ENCODE peak calls at places on chromosomes 13 and 19, in five cellular contexts. R is stimulated activated CD4-positive, alpha-beta T cell treated with anti-CD3 and anti-CD28 coated beads, Interleukin-2, amount 100 ng/mL, for 24 hours; N is AG09319; D is HCT116; Z is germinal center. E is an unnamed sample.

GRCh38 chr19:52494518-52494917 is 33.0 kb upstream of the ZNF808 start:
- DNase-seq in N (no peak), R (no peak), D (no peak), Z (no peak), E (no peak)

GRCh38 chr13:77728265-77728966 is 30.9 kb downstream of the SLAIN1 start:
- DNase-seq in N (no peak), D (no peak), Z (no peak), R (no peak), E (no peak)

GRCh38 chr19:14519860-14520407 is 1.7 kb upstream of the DNAJB1 start:
- DNase-seq in Z (no peak), D (peak), R (no peak), N (no peak), E (no peak)

GRCh38 chr19:14629557-14629956 is 45.1 kb downstream of the ADGRE3 start:
- DNase-seq in N (no peak), D (no peak), Z (no peak), R (no peak), E (no peak)

GRCh38 chr13:109755997-109756396 is 30.4 kb downstream of the IRS2 start:
- DNase-seq in R (no peak), D (no peak), Z (no peak), N (no peak), E (no peak)

GRCh38 chr13:94414141-94414540 is 65.3 kb downstream of the DCT start:
- DNase-seq in Z (no peak), N (no peak), D (no peak), R (no peak), E (no peak)

GRCh38 chr19:6117534-6117933 is 7.2 kb upstream of the RFX2 start:
- DNase-seq in N (no peak), Z (no peak), D (no peak), R (no peak), E (no peak)

GRCh38 chr13:41458939-41459753 is 1.8 kb downstream of the RGCC start:
- DNase-seq in D (peak), R (peak), Z (peak), N (peak), E (peak)

GRCh38 chr19:44807652-44808462 is 1.0 kb upstream of the BCAM start:
- DNase-seq in Z (no peak), D (peak), N (peak), R (no peak), E (no peak)

GRCh38 chr19:52527954-52528326 is 472 bp downstream of the ZNF808 start:
- DNase-seq in Z (no peak), D (no peak), R (no peak), N (no peak), E (peak)

GRCh38 chr13:92804346-92804745 is 422.3 kb upstream of the GPC6 start:
- DNase-seq in Z (no peak), R (no peak), N (no peak), D (no peak), E (no peak)

GRCh38 chr13:45446181-45446580 is 18.6 kb upstream of the COG3 start:
- DNase-seq in N (no peak), D (no peak), Z (no peak), R (no peak), E (no peak)

GRCh38 chr13:24741016-24741662 is 22.8 kb upstream of the RNF17 start:
- DNase-seq in D (no peak), N (no peak), Z (no peak), R (no peak), E (no peak)

GRCh38 chr13:87426737-87427136 is 244.4 kb upstream of the SLITRK5 start:
- DNase-seq in R (no peak), N (no peak), Z (no peak), D (no peak), E (no peak)

GRCh38 chr13:47334173-47334572 is 437.3 kb upstream of the HTR2A start:
- DNase-seq in Z (no peak), R (no peak), N (peak), D (no peak), E (no peak)

GRCh38 chr19:41085748-41086415 is 2.4 kb upstream of the CYP2A13 start:
- DNase-seq in R (no peak), N (no peak), D (no peak), Z (no peak), E (no peak)

GRCh38 chr19:35153701-35154534 is 617 bp upstream of the FXYD5 start:
- DNase-seq in R (peak), Z (peak), N (no peak), D (no peak), E (peak)

GRCh38 chr13:48478401-48478800 is 54.5 kb downstream of the RCBTB2 start:
- DNase-seq in R (no peak), D (no peak), N (no peak), Z (no peak), E (no peak)

E was measured in activated naive CD8-positive, alpha-beta T cell treated with anti-CD3 and anti-CD28 coated beads, Interleukin-2, amount 50 U/mL, for 24 hours.